ENCODE peak calls at places on chromosomes 7 and 10, in four cellular contexts. Q is cardiac muscle cell, R is small intestine, W is hepatocyte. J is an unnamed sample.

GRCh38 chr7:79377097-79377496 is 76.4 kb downstream of the MAGI2 start:
- DNase-seq in R (no peak), W (no peak), Q (no peak), J (no peak)

GRCh38 chr10:133544506-133544905 is 17.3 kb downstream of the CYP2E1 start:
- DNase-seq in W (no peak), Q (no peak), R (no peak), J (no peak)

GRCh38 chr10:17273403-17273802 is 45.4 kb downstream of the VIM start:
- DNase-seq in Q (no peak), W (peak; percentile 79), R (peak; percentile 5), J (no peak)

GRCh38 chr7:831596-832291 is 532 bp upstream of the SUN1 start:
- DNase-seq in W (peak; percentile 77), R (peak; percentile 41), Q (peak; percentile 47), J (peak; percentile 30)

GRCh38 chr7:138328215-138328614 is 131.8 kb upstream of the TRIM24 start:
- DNase-seq in R (no peak), Q (peak; percentile 72), W (no peak), J (no peak)

GRCh38 chr10:76080991-76081390 is 649.6 kb downstream of the LRMDA start:
- DNase-seq in R (no peak), W (no peak), Q (no peak), J (no peak)

GRCh38 chr7:112173214-112173905 is 32.8 kb downstream of the DOCK4 start:
- DNase-seq in W (no peak), Q (no peak), R (no peak), J (peak; percentile 56)

GRCh38 chr7:36969376-36969775 is 245.1 kb upstream of the AOAH start:
- DNase-seq in Q (no peak), W (no peak), R (peak; percentile 33), J (no peak)

GRCh38 chr10:86139066-86139657 is 227.4 kb downstream of the GRID1 start:
- DNase-seq in Q (peak; percentile 54), W (peak; percentile 60), R (no peak), J (peak; percentile 73)

GRCh38 chr10:122116331-122116730 is 127.4 kb downstream of the TACC2 start:
- DNase-seq in R (peak; percentile 32), W (peak; percentile 55), Q (no peak), J (no peak)

GRCh38 chr7:95545007-95545615 is 51.2 kb downstream of the PDK4 start:
- DNase-seq in R (peak; percentile 92), Q (peak; percentile 40), W (peak; percentile 82), J (peak; percentile 22)

GRCh38 chr7:34939175-34939574 is 98.1 kb downstream of the DPY19L1 start:
- DNase-seq in R (no peak), W (peak; percentile 29), Q (no peak), J (no peak)

DNA sequence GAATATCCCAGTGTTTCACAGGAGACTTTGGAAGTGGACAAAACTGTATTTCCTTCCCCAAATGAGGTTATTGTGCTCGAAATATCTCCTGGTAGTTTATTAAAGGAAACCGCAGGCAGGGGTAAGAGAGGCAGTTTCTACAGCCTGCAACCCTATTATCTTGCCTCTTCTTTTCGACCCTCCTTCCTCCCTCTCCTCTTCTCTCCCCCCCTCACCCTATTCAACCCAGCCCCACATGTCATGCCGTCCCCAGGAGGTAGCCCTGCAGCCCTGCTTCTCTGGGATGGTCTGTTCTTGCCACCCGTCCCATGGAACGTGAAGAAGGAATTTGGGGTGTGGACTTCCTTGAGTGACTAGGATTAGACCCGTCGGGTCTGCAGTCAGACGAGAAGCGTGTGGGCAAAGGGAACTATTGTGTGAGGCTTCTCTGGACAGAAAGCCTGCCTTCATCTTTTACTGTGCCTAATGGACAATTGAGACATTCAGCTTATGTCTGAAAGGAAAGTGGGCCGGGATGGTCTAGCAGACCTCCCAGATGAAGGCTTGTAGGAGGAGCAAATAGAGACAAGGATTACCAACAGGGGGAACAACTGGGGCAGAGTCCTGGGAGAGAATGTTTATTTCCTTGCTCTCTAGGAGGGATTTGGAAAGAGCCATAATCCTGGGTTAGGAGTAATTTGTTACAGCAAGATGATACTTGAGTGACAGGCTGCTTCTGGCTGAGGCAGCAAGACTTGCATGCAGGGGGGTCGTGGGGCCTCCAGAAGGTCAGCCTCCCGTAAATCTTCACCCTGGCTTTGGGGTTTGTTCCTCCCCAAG is 77.7 kb downstream of the TCF7L2 start:
- DNase-seq in W (no peak), R (peak; percentile 50), Q (no peak), J (peak; percentile 61)
- H3K4me3 ChIP-seq in W (no peak overlapping the region), R (no peak overlapping the region), Q (no peak overlapping the region), J (no peak overlapping the region)

GRCh38 chr7:135508853-135509588 is 881 bp downstream of the CNOT4 start:
- DNase-seq in R (peak; percentile 51), Q (peak; percentile 37), W (peak; percentile 39), J (no peak)

GRCh38 chr7:135510603-135511183 is 791 bp upstream of the CNOT4 start:
- DNase-seq in W (peak; percentile 20), R (no peak), Q (no peak), J (peak; percentile 18)

GRCh38 chr7:135509589-135509838 is 388 bp downstream of the CNOT4 start:
- DNase-seq in R (no peak), W (no peak), Q (no peak), J (no peak)

GRCh38 chr7:135512135-135512887 is 2.4 kb upstream of the CNOT4 start:
- DNase-seq in W (peak; percentile 63), R (peak; percentile 66), Q (peak; percentile 63), J (peak; percentile 68)

GRCh38 chr7:135509839-135510602 is at the start of gene CNOT4:
- DNase-seq in W (peak; percentile 98), R (peak; percentile 97), Q (peak; percentile 96), J (peak; percentile 97)
- H3K4me3 ChIP-seq in W (peak within 1 kb of the TSS; percentile 90), R (peak within 1 kb of the TSS; percentile 69), Q (peak within 1 kb of the TSS; percentile 65), J (peak within 1 kb of the TSS; percentile 97)

GRCh38 chr10:28492093-28492492 is 40.8 kb upstream of the WAC start:
- DNase-seq in Q (no peak), W (no peak), R (no peak), J (no peak)
- H3K4me3 ChIP-seq in Q (no peak overlapping the region), W (no peak overlapping the region), R (no peak overlapping the region), J (no peak overlapping the region)

DNA sequence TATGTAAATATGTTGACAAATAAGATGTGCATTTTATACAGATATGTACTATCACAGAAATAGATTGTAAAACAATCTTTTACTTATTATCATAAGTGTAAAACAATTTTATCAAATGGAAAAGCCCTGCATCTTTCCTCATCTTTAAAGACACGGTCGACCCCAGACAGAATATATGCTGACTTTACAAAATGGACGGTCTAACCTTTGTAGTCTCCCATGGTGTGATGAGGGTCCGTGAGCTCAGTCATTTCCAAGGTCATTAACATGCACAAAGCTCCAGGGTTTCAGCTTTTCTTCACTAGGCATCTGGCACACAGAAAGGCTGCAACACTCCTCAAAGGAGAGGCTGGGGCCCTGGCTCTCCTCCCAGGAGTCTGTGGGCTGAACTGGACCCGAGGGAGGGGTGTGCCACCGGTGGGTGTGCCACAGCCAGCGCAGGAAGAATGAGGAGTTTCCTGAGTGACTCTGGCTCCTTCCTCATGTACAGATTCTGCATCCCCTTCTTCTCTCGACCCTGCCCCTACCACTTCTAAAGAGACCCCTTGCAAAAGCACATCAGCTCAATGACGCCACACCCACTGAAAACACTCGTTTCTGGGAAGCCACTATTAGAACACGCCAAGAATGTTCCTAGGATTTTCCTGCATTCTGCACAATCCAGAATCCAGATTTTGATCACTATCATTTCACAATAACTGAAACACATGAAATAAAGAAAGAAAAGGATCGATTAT is 26.2 kb upstream of the ABLIM1 start:
- DNase-seq in R (peak; percentile 71), W (peak; percentile 80), Q (no peak), J (no peak)
- H3K4me3 ChIP-seq in R (no peak overlapping the region), W (no peak overlapping the region), Q (no peak overlapping the region), J (no peak overlapping the region)

GRCh38 chr10:71888623-71889387 is 37.8 kb upstream of the PSAP start:
- DNase-seq in Q (peak; percentile 66), R (peak; percentile 37), W (peak; percentile 81), J (peak; percentile 70)
- H3K4me3 ChIP-seq in Q (peak overlapping the region; percentile 33), R (peak overlapping the region; percentile 9), W (peak overlapping the region; percentile 57), J (peak overlapping the region; percentile 32)

GRCh38 chr10:106267591-106267990 is 896.9 kb downstream of the SORCS1 start:
- DNase-seq in W (no peak), Q (no peak), R (no peak), J (no peak)
- H3K4me3 ChIP-seq in W (no peak overlapping the region), Q (no peak overlapping the region), R (no peak overlapping the region), J (no peak overlapping the region)

DNA sequence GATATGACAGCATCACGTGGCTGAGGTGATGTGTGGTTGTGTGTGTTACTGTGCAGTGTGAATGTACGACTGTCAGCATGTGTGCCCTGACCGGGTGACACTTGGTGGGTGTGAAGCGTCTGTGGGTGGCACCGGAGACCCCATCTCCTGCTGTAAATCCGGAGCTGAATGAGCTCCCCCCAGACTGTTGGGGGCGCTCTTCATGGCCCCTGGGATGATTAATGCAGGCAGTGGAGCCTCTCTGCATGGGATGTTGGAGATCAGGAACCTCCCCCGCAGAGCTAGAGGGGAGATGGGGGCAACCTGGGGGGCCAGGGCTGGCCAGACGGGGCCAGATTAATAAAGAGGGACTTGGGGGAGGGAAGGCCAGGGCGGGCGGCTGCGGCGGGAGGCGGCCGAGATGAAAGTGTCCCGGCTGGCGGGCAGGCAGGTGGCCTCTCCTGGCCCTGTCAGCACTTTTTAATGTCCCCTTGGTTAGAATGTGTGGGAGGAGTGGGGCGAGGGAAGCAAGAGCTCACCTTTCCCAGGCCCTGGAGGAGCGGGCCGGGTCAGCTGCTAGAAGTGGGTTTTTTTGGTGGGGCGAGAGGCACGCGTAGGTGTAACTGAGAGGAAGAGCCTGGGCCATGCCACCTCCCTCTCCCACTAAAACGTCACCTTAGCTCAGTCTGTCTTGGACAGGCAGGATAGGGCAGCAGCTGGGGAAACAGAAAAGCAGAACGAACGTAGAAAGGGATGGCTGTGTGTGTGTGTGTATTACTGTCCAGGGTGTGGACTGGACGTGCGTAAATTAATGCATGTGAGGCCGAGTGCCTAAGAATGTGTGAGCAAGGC is 34.2 kb downstream of the HIF1AN start:
- DNase-seq in Q (peak; percentile 37), W (no peak), R (no peak), J (no peak)
- H3K4me3 ChIP-seq in Q (peak overlapping the region; percentile 58), W (no peak overlapping the region), R (no peak overlapping the region), J (peak overlapping the region; percentile 5)